ENCODE peak calls at places on chromosomes 2 and 18, in four cellular contexts. G is K562, O is GM12878, T is H1. E is an unnamed sample.

GRCh38 chr2:121387591-121388325 is 102.8 kb upstream of the TFCP2L1 start:
- DNase-seq in G (no peak), O (no peak), T (no peak), E (no peak)

GRCh38 chr18:21115519-21116411 is 4.2 kb upstream of the ROCK1 start:
- DNase-seq in G (no peak), O (no peak), T (no peak), E (no peak)

GRCh38 chr18:76422121-76422520 is 72.9 kb downstream of the ZNF516 start:
- DNase-seq in G (no peak), O (no peak), T (peak; percentile 32), E (no peak)

GRCh38 chr2:223950448-223951347 is 5.6 kb upstream of the WDFY1 start:
- DNase-seq in G (no peak), O (no peak), T (no peak), E (no peak)

GRCh38 chr18:76421291-76422078 is 73.6 kb downstream of the ZNF516 start:
- DNase-seq in G (no peak), O (no peak), T (peak; percentile 41), E (no peak)

GRCh38 chr2:222318712-222319575 is 20.1 kb upstream of the PAX3 start:
- DNase-seq in G (no peak), O (no peak), T (peak; percentile 69), E (no peak)

GRCh38 chr2:205984381-205984780 is 101.6 kb downstream of the INO80D start:
- DNase-seq in G (no peak), O (peak; percentile 48), T (no peak), E (no peak)

GRCh38 chr2:60460577-60461420 is 92.7 kb downstream of the BCL11A start:
- DNase-seq in G (no peak), O (no peak), T (no peak), E (no peak)

GRCh38 chr18:45774065-45774521 is 50.1 kb downstream of the SLC14A1 start:
- DNase-seq in G (no peak), O (no peak), T (no peak), E (no peak)

GRCh38 chr18:57997820-57998219 is 46.2 kb upstream of the NEDD4L start:
- DNase-seq in G (no peak), O (no peak), T (no peak), E (no peak)

GRCh38 chr2:199131256-199131655 is 326.5 kb downstream of the SATB2 start:
- DNase-seq in G (no peak), O (no peak), T (no peak), E (no peak)

GRCh38 chr2:114821055-114821454 is 378.6 kb downstream of the DPP10 start:
- DNase-seq in G (no peak), O (no peak), T (no peak), E (no peak)

GRCh38 chr2:111117666-111118454 is 2.9 kb upstream of the BCL2L11 start:
- DNase-seq in G (no peak), O (no peak), T (peak; percentile 59), E (no peak)

GRCh38 chr2:173311844-173312606 is 42.6 kb upstream of the CDCA7 start:
- DNase-seq in G (no peak), O (no peak), T (no peak), E (no peak)

GRCh38 chr18:77055429-77056310 is 76.9 kb downstream of the MBP start:
- DNase-seq in G (no peak), O (no peak), T (no peak), E (no peak)

GRCh38 chr2:29940706-29941105 is 19.3 kb upstream of the ALK start:
- DNase-seq in G (no peak), O (no peak), T (no peak), E (no peak)

GRCh38 chr18:58105206-58105907 is 61.3 kb downstream of the NEDD4L start:
- DNase-seq in G (no peak), O (no peak), T (no peak), E (no peak)

GRCh38 chr2:46135230-46135555 is 162.0 kb upstream of the EPAS1 start:
- DNase-seq in G (no peak), O (no peak), T (no peak), E (no peak)

GRCh38 chr2:205060269-205060668 is 515.0 kb downstream of the PARD3B start:
- DNase-seq in G (no peak), O (no peak), T (no peak), E (no peak)

GRCh38 chr2:217289909-217290283 is 430.0 kb upstream of the TNP1 start:
- DNase-seq in G (no peak), O (no peak), T (no peak), E (peak; percentile 9)

GRCh38 chr2:45218931-45219339 is 209.7 kb upstream of the SIX2 start:
- DNase-seq in G (no peak), O (no peak), T (no peak), E (no peak)

GRCh38 chr2:15776629-15776919 is 163.8 kb upstream of the MYCN start:
- DNase-seq in G (no peak), O (no peak), T (no peak), E (peak; percentile 94)

GRCh38 chr2:237726401-237726830 is 72.2 kb upstream of the RBM44 start:
- DNase-seq in G (no peak), O (no peak), T (no peak), E (no peak)

GRCh38 chr18:13264091-13264777 is 45.7 kb downstream of the LDLRAD4 start:
- DNase-seq in G (no peak), O (no peak), T (no peak), E (no peak)

GRCh38 chr2:235968616-235969324 is 199.4 kb downstream of the GBX2 start:
- DNase-seq in G (no peak), O (no peak), T (no peak), E (no peak)

GRCh38 chr18:58316400-58316942 is 272.4 kb downstream of the NEDD4L start:
- DNase-seq in G (no peak), O (no peak), T (no peak), E (no peak)

GRCh38 chr2:233867993-233868532 is at the start of gene MSL3B:
- DNase-seq in G (peak; percentile 76), O (no peak), T (peak; percentile 70), E (no peak)

GRCh38 chr2:224401641-224402342 is at the start of gene FAM124B:
- DNase-seq in G (peak; percentile 35), O (no peak), T (no peak), E (no peak)

GRCh38 chr18:10320848-10321247 is 133.6 kb upstream of the APCDD1 start:
- DNase-seq in G (no peak), O (no peak), T (no peak), E (no peak)

GRCh38 chr2:179825494-179825893 is 35.9 kb downstream of the ZNF385B start:
- DNase-seq in G (no peak), O (no peak), T (no peak), E (no peak)

GRCh38 chr2:238060096-238060541 is 682 bp upstream of the SCLY start:
- DNase-seq in G (no peak), O (no peak), T (no peak), E (no peak)

GRCh38 chr18:44709297-44710117 is 28.8 kb downstream of the SETBP1 start:
- DNase-seq in G (no peak), O (peak; percentile 71), T (no peak), E (no peak)

GRCh38 chr2:97775074-97775473 is 61.7 kb downstream of the ZAP70 start:
- DNase-seq in G (no peak), O (no peak), T (no peak), E (no peak)

GRCh38 chr18:67651438-67651837 is 134.9 kb upstream of the DSEL start:
- DNase-seq in G (no peak), O (no peak), T (no peak), E (no peak)

GRCh38 chr2:198657520-198658121 is 800.1 kb downstream of the SATB2 start:
- DNase-seq in G (peak; percentile 3), O (no peak), T (no peak), E (peak; percentile 7)

GRCh38 chr2:21052044-21052443 is 8.2 kb upstream of the APOB start:
- DNase-seq in G (no peak), O (no peak), T (peak; percentile 2), E (peak; percentile 89)

GRCh38 chr2:197867630-197868029 is 63.2 kb downstream of the PLCL1 start:
- DNase-seq in G (peak; percentile 17), O (no peak), T (no peak), E (no peak)

GRCh38 chr2:20930928-20931327 is 108.0 kb upstream of the LDAH start:
- DNase-seq in G (no peak), O (no peak), T (no peak), E (peak; percentile 35)

GRCh38 chr2:159904127-159904564 is 106.1 kb upstream of the CD302 start:
- DNase-seq in G (no peak), O (no peak), T (no peak), E (no peak)

DNA sequence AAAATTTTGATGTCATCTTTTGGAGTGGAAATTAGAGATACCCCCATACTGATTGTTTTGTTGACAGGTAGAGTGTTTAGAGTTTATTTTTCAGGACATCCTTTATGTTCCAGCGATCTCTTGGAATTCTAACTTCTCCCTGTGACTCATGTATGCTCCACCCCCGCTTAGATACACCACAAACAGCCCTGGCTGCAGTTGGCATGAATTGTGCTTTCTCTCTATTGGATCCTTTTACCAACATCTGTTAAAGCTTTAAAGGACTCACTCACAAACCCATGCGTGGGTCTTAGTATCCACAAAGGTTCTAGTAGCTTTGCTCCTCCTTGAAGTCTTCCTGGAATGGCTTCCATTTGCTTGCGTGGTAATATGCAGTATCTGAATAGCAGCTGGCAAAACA is 409.5 kb upstream of the POU3F3 start:
- DNase-seq in G (no peak), O (no peak), T (no peak), E (no peak)
- TF ChIP-seq BRCA1 in G (no peak), O (no peak), T (no peak), E (no peak)

DNA sequence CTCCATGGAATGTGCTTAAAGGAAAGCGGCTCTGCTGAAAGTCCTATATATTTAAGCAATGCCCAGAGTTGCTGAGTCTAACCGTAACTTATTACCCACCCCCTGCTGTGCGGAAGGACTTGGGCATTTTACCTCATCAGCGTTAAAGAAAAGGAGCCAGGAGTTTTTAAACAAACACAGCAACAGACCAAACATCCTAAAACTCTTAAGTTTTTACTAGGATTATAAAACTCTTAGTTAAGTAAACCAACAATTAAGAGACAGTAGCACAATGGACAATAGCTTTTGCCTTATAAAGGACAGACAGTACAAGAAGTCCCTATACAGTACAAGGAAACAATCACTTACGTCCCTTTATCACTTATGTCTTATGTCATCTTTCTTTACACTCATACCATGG is 90.2 kb downstream of the ZNF521 start:
- DNase-seq in G (no peak), O (no peak), T (no peak), E (no peak)
- TF ChIP-seq BRCA1 in G (no peak), O (no peak), T (no peak), E (no peak)

DNA sequence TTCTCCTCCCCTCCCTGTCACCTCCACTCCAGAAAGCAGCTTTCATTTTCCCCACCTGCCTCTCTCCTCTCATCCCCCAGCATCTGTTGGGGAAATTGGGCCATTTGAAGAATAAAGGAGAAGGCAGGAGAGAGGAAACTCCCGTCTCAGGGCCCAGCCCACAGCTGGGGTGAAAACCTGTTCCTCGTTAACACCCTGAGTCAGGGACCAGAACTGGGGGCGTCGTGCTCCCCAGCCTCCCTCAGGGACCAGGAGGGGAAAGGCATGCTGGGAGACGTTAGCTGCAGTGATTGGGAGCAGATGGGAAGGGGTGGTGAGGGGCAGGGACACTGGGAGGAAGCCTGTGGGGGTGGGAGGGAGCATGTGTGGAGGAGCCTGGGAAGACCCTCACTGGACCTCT is 251.3 kb downstream of the DYSF start:
- DNase-seq in G (no peak), O (no peak), T (no peak), E (no peak)
- TF ChIP-seq BRCA1 in G (no peak), O (no peak), T (no peak), E (no peak)

GRCh38 chr2:129847043-129847442 is 132.4 kb upstream of the RAB6C start:
- DNase-seq in G (no peak), O (no peak), T (no peak), E (no peak)
- TF ChIP-seq BRCA1 in G (no peak), O (no peak), T (no peak), E (no peak)